ENCODE peak calls at places on chromosome 16, in five cellular contexts. L is neural crest cell; M is SK-N-DZ; P is lung; Q is stimulated activated CD4-positive, alpha-beta T cell treated with anti-CD3 and anti-CD28 coated beads, Interleukin-15, amount 100 ng/mL, for 1 hour. I is an unnamed sample.

GRCh38 chr16:24297375-24297774 is 41.2 kb downstream of the CACNG3 start:
- DNase-seq in L (no peak), M (no peak), P (peak), Q (no peak), I (no peak)

GRCh38 chr16:1777375-1778199 is 4.7 kb upstream of the MRPS34 start:
- DNase-seq in L (no peak), M (no peak), P (no peak), Q (no peak), I (no peak)

GRCh38 chr16:12130691-12131302 is 154.3 kb downstream of the SNX29 start:
- DNase-seq in L (no peak), M (no peak), P (no peak), Q (no peak), I (no peak)

GRCh38 chr16:67241008-67241900 is 6.0 kb downstream of the FHOD1 start:
- DNase-seq in L (no peak), M (no peak), P (peak), Q (no peak), I (no peak)

GRCh38 chr16:89190150-89190958 is 10.0 kb downstream of the SLC22A31 start:
- DNase-seq in L (no peak), M (no peak), P (no peak), Q (no peak), I (no peak)

GRCh38 chr16:56783332-56783731 is 53.4 kb downstream of the NUP93 start:
- DNase-seq in L (no peak), M (no peak), P (no peak), Q (no peak), I (no peak)

GRCh38 chr16:27235938-27236245 is 32.6 kb downstream of the KDM8 start:
- DNase-seq in L (no peak), M (no peak), P (no peak), Q (no peak), I (no peak)

GRCh38 chr16:75260856-75261589 is 9.6 kb upstream of the BCAR1 start:
- DNase-seq in L (no peak), M (no peak), P (no peak), Q (no peak), I (no peak)

GRCh38 chr16:15855704-15856003 is 1.2 kb downstream of the MYH11 start:
- DNase-seq in L (no peak), M (no peak), P (no peak), Q (no peak), I (no peak)

GRCh38 chr16:27313422-27314160 is at the start of gene IL4R:
- DNase-seq in L (peak), M (no peak), P (peak), Q (peak), I (peak)

GRCh38 chr16:57619133-57619605 is 9.3 kb upstream of the ADGRG1 start:
- DNase-seq in L (no peak), M (no peak), P (no peak), Q (no peak), I (no peak)

GRCh38 chr16:78242231-78242630 is 142.8 kb downstream of the WWOX start:
- DNase-seq in L (no peak), M (no peak), P (no peak), Q (no peak), I (no peak)

GRCh38 chr16:55779391-55780094 is 53.4 kb downstream of the CES1 start:
- DNase-seq in L (no peak), M (no peak), P (no peak), Q (no peak), I (no peak)

GRCh38 chr16:56609463-56609921 is 1.1 kb downstream of the MT2A start:
- DNase-seq in L (no peak), M (no peak), P (peak), Q (peak), I (peak)

GRCh38 chr16:74921051-74921450 is 63.9 kb downstream of the WDR59 start:
- DNase-seq in L (no peak), M (no peak), P (no peak), Q (no peak), I (no peak)

GRCh38 chr16:77037696-77038347 is 153.2 kb upstream of the MON1B start:
- DNase-seq in L (no peak), M (no peak), P (no peak), Q (no peak), I (no peak)

GRCh38 chr16:75265911-75266701 is 14.7 kb upstream of the BCAR1 start:
- DNase-seq in L (peak), M (peak), P (peak), Q (no peak), I (peak)

GRCh38 chr16:22053921-22054341 is 38.4 kb upstream of the VWA3A start:
- DNase-seq in L (no peak), M (no peak), P (no peak), Q (no peak), I (no peak)

GRCh38 chr16:2487903-2488531 is 13.1 kb downstream of the TBC1D24 start:
- DNase-seq in L (no peak), M (no peak), P (no peak), Q (no peak), I (no peak)

GRCh38 chr16:69928856-69929400 is 22.2 kb upstream of the CLEC18A start:
- DNase-seq in L (no peak), M (no peak), P (no peak), Q (no peak), I (no peak)

GRCh38 chr16:62036101-62036806 is at the start of gene CDH8:
- DNase-seq in L (peak), M (peak), P (no peak), Q (no peak), I (no peak)

GRCh38 chr16:57618306-57619132 is 9.9 kb upstream of the ADGRG1 start:
- DNase-seq in L (no peak), M (no peak), P (peak), Q (no peak), I (no peak)

GRCh38 chr16:85037050-85037410 is 9.4 kb downstream of the KIAA0513 start:
- DNase-seq in L (no peak), M (no peak), P (no peak), Q (no peak), I (no peak)

GRCh38 chr16:50282955-50283631 is 16.7 kb downstream of the ADCY7 start:
- DNase-seq in L (no peak), M (no peak), P (no peak), Q (no peak), I (no peak)

GRCh38 chr16:85176541-85177447 is 64.5 kb upstream of the CIBAR2 start:
- DNase-seq in L (no peak), M (no peak), P (no peak), Q (no peak), I (no peak)

GRCh38 chr16:85384831-85385462 is 228.2 kb upstream of the GSE1 start:
- DNase-seq in L (no peak), M (no peak), P (no peak), Q (no peak), I (no peak)

GRCh38 chr16:10386517-10387377 is 886 bp downstream of the ATF7IP2 start:
- DNase-seq in L (no peak), M (no peak), P (no peak), Q (no peak), I (no peak)

GRCh38 chr16:3065069-3065741 is at the start of gene IL32:
- DNase-seq in L (no peak), M (no peak), P (peak), Q (peak), I (peak)

GRCh38 chr16:47713225-47713595 is 252.1 kb downstream of the PHKB start:
- DNase-seq in L (no peak), M (no peak), P (no peak), Q (no peak), I (peak)

GRCh38 chr16:81415757-81416156 is 28.9 kb upstream of the CMIP start:
- DNase-seq in L (peak), M (no peak), P (no peak), Q (no peak), I (no peak)

GRCh38 chr16:10308305-10309193 is 77.3 kb upstream of the ATF7IP2 start:
- DNase-seq in L (no peak), M (no peak), P (no peak), Q (no peak), I (peak)

GRCh38 chr16:52497067-52497816 is 49.7 kb downstream of the TOX3 start:
- DNase-seq in L (no peak), M (peak), P (no peak), Q (no peak), I (no peak)

GRCh38 chr16:79949417-79949816 is 348.9 kb upstream of the MAF start:
- DNase-seq in L (no peak), M (no peak), P (no peak), Q (no peak), I (no peak)

GRCh38 chr16:77424841-77425604 is 9.8 kb downstream of the ADAMTS18 start:
- DNase-seq in L (no peak), M (no peak), P (no peak), Q (no peak), I (no peak)

GRCh38 chr16:4558026-4558425 is 1.9 kb downstream of the C16orf96 start:
- DNase-seq in L (no peak), M (no peak), P (no peak), Q (no peak), I (no peak)

GRCh38 chr16:85935957-85936760 is 37.2 kb downstream of the IRF8 start:
- DNase-seq in L (no peak), M (no peak), P (no peak), Q (peak), I (peak)

GRCh38 chr16:26316683-26317464 is 625.1 kb downstream of the HS3ST4 start:
- DNase-seq in L (peak), M (no peak), P (no peak), Q (no peak), I (no peak)

GRCh38 chr16:84785843-84786538 is 33.8 kb upstream of the CRISPLD2 start:
- DNase-seq in L (no peak), M (no peak), P (peak), Q (no peak), I (no peak)

GRCh38 chr16:56742030-56742984 is 12.4 kb downstream of the NUP93 start:
- DNase-seq in L (no peak), M (no peak), P (no peak), Q (no peak), I (no peak)

GRCh38 chr16:48503779-48504178 is 106.2 kb downstream of the N4BP1 start:
- DNase-seq in L (no peak), M (peak), P (peak), Q (no peak), I (no peak)

I was measured in activated CD8-positive, alpha-beta memory T cell treated with anti-CD3 and anti-CD28 coated beads, Interleukin-2, amount 50 U/mL, for 48 hours.